ENCODE peak calls at places on chromosomes 13 and 19, in ten cellular contexts. T is thoracic aorta; L is PC-9; Q is upper lobe of right lung; X is CD4-positive, CD25-positive, alpha-beta regulatory T cell; I is testis; D is body of pancreas; N is left lung; B is PC-3; C is transverse colon. Y is an unnamed sample.

GRCh38 chr13:32955881-32956594 is 60.2 kb upstream of the KL start:
- DNase-seq in T (no peak), L (no peak), Q (no peak), X (no peak), I (no peak), D (no peak), N (no peak), B (no peak), C (no peak), Y (no peak)

GRCh38 chr13:110560606-110561334 is 752 bp downstream of the RAB20 start:
- DNase-seq in T (no peak), L (no peak), Q (no peak), X (no peak), I (peak; percentile 51), D (peak; percentile 69), N (no peak), B (peak; percentile 26), C (peak; percentile 38), Y (no peak)

GRCh38 chr13:75415720-75416119 is 66.2 kb downstream of the TBC1D4 start:
- DNase-seq in T (no peak), L (no peak), Q (no peak), X (no peak), I (no peak), D (no peak), N (no peak), B (peak; percentile 73), C (no peak), Y (no peak)

GRCh38 chr13:96851856-96852255 is 142.4 kb downstream of the OXGR1 start:
- DNase-seq in T (no peak), L (no peak), Q (no peak), X (no peak), I (no peak), D (no peak), N (no peak), B (no peak), C (no peak), Y (no peak)

GRCh38 chr13:113628291-113629270 is 29.4 kb downstream of the ATP4B start:
- DNase-seq in T (no peak), L (no peak), Q (no peak), X (no peak), I (no peak), D (no peak), N (no peak), B (no peak), C (no peak), Y (no peak)

GRCh38 chr13:38575427-38575826 is 111.5 kb upstream of the FREM2 start:
- DNase-seq in T (no peak), L (no peak), Q (no peak), X (no peak), I (no peak), D (no peak), N (no peak), B (no peak), C (no peak), Y (no peak)

GRCh38 chr13:99997702-99998219 is 16.2 kb downstream of the ZIC2 start:
- DNase-seq in T (no peak), L (no peak), Q (no peak), X (no peak), I (peak; percentile 57), D (no peak), N (no peak), B (no peak), C (no peak), Y (no peak)

GRCh38 chr19:48565090-48565489 is 13.1 kb downstream of the SULT2B1 start:
- DNase-seq in T (no peak), L (peak; percentile 31), Q (no peak), X (no peak), I (no peak), D (no peak), N (no peak), B (peak; percentile 57), C (no peak), Y (no peak)

GRCh38 chr19:12314553-12314952 is 18.9 kb downstream of the ZNF563 start:
- DNase-seq in T (no peak), L (no peak), Q (no peak), X (no peak), I (no peak), D (no peak), N (no peak), B (no peak), C (no peak), Y (no peak)

GRCh38 chr13:80499536-80500280 is 158.8 kb upstream of the SPRY2 start:
- DNase-seq in T (no peak), L (no peak), Q (no peak), X (no peak), I (no peak), D (no peak), N (no peak), B (no peak), C (no peak), Y (no peak)

GRCh38 chr19:10305139-10305806 is 4.3 kb downstream of the ZGLP1 start:
- DNase-seq in T (no peak), L (no peak), Q (peak; percentile 82), X (no peak), I (no peak), D (no peak), N (peak; percentile 90), B (no peak), C (peak; percentile 27), Y (no peak)

DNA sequence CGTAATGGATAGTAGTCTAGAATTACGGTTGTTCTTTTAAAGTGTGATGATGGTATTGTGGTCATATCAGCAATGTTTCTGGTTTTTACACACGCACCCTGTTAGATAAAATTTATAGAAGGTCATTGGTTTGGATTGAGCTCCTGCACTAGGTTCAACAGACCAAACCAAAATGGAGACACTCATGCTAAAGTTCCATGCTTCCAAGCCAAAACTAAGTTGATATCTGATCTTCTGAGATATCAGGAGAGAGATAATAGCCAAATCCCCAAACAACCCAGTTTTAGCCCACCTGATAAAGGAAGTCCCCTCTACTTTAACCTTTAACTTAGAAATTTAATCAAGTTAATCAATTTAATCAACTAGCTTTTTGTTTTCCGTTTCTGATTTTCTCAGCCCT is 1.2 kb downstream of the NOSIP start:
- DNase-seq in T (no peak), L (no peak), Q (no peak), X (no peak), I (no peak), D (no peak), N (no peak), B (no peak), C (no peak), Y (no peak)
- H3K9me3 ChIP-seq in T (no peaks in the 10 kb centered on the region), L (no peaks in the 10 kb centered on the region), Q (no peaks in the 10 kb centered on the region), X (no peaks in the 10 kb centered on the region), I (no peaks in the 10 kb centered on the region), D (no peaks in the 10 kb centered on the region), N (no peaks in the 10 kb centered on the region), B (no peaks in the 10 kb centered on the region), C (no peaks in the 10 kb centered on the region), Y (no peaks in the 10 kb centered on the region)

GRCh38 chr13:112145221-112146072 is 78.5 kb downstream of the SOX1 start:
- DNase-seq in T (no peak), L (no peak), Q (peak; percentile 21), X (no peak), I (no peak), D (no peak), N (no peak), B (no peak), C (no peak), Y (no peak)
- H3K9me3 ChIP-seq in T (no peaks in the 10 kb centered on the region), L (no peaks in the 10 kb centered on the region), Q (no peaks in the 10 kb centered on the region), X (no peaks in the 10 kb centered on the region), I (no peaks in the 10 kb centered on the region), D (no peaks in the 10 kb centered on the region), N (no peaks in the 10 kb centered on the region), B (no peaks in the 10 kb centered on the region), C (no peaks in the 10 kb centered on the region), Y (no peaks in the 10 kb centered on the region)

GRCh38 chr19:24142771-24143170 is 55.8 kb downstream of the ZNF254 start:
- DNase-seq in T (no peak), L (no peak), Q (no peak), X (no peak), I (no peak), D (no peak), N (no peak), B (no peak), C (no peak), Y (no peak)

GRCh38 chr19:24140591-24140990 is 53.6 kb downstream of the ZNF254 start:
- DNase-seq in T (no peak), L (no peak), Q (no peak), X (no peak), I (no peak), D (no peak), N (no peak), B (no peak), C (no peak), Y (no peak)

GRCh38 chr19:24141612-24142011 is 54.6 kb downstream of the ZNF254 start:
- DNase-seq in T (no peak), L (no peak), Q (no peak), X (no peak), I (no peak), D (no peak), N (no peak), B (no peak), C (no peak), Y (no peak)

DNA sequence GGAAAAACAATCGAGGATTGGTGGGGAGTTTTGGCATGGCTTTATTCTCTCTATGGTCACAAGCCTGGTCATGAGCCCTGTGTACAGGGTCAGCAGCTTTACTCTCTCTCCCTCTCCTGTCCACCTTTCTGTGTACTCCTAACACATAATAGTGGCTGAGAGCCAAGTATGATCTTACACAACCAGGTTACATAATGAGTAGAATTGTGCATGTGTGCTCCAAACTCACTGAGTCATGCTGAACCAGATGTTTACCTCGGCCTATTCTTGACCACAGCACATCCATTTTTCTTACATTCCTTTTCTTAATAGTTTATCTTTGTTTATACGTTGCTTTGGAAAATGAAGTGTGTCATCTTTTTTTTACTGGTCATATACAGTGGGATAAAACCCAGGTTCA is 53.1 kb downstream of the ZNF254 start:
- DNase-seq in T (no peak), L (peak; percentile 1), Q (no peak), X (no peak), I (no peak), D (no peak), N (no peak), B (peak; percentile 89), C (no peak), Y (no peak)
- H3K9me3 ChIP-seq in T (peaks cover 93% of the 10 kb centered on the region), L (peaks cover 51% of the 10 kb centered on the region), Q (peaks cover 78% of the 10 kb centered on the region), X (peaks cover 64% of the 10 kb centered on the region), I (no peaks in the 10 kb centered on the region), D (peaks cover 3% of the 10 kb centered on the region), N (peaks cover 99% of the 10 kb centered on the region), B (peaks cover 21% of the 10 kb centered on the region), C (peaks cover 76% of the 10 kb centered on the region), Y (peaks cover 43% of the 10 kb centered on the region)

GRCh38 chr13:50842246-50842645 is 1.2 kb downstream of the DLEU7 start:
- DNase-seq in T (no peak), L (no peak), Q (no peak), X (no peak), I (no peak), D (no peak), N (no peak), B (no peak), C (no peak), Y (no peak)

GRCh38 chr13:50845211-50845610 is 1.7 kb upstream of the DLEU7 start:
- DNase-seq in T (no peak), L (no peak), Q (no peak), X (no peak), I (no peak), D (no peak), N (no peak), B (no peak), C (no peak), Y (no peak)

GRCh38 chr13:50844181-50844875 is 836 bp upstream of the DLEU7 start:
- DNase-seq in T (no peak), L (no peak), Q (no peak), X (no peak), I (no peak), D (no peak), N (no peak), B (no peak), C (no peak), Y (no peak)

GRCh38 chr13:50842711-50843255 is 709 bp downstream of the DLEU7 start:
- DNase-seq in T (no peak), L (no peak), Q (no peak), X (no peak), I (no peak), D (no peak), N (no peak), B (no peak), C (no peak), Y (no peak)

GRCh38 chr13:50843256-50844043 is at the start of gene DLEU7:
- DNase-seq in T (no peak), L (no peak), Q (no peak), X (no peak), I (peak; percentile 40), D (no peak), N (peak; percentile 78), B (no peak), C (no peak), Y (no peak)
- H3K9me3 ChIP-seq in T (no peaks in the 10 kb centered on the region), L (no peaks in the 10 kb centered on the region), Q (no peaks in the 10 kb centered on the region), X (no peaks in the 10 kb centered on the region), I (no peaks in the 10 kb centered on the region), D (no peaks in the 10 kb centered on the region), N (no peaks in the 10 kb centered on the region), B (no peaks in the 10 kb centered on the region), C (no peaks in the 10 kb centered on the region), Y (no peaks in the 10 kb centered on the region)